ENCODE peak calls at places on chromosomes 13 and 19, in eight cellular contexts. One of them, this sample, is unnamed.

GRCh38 chr13:112849500-112849899 is 119.5 kb upstream of the MCF2L start:
- DNase-seq in Ammon's horn: peak
- DNase-seq in caudate nucleus: no peak
- DNase-seq in stimulated activated naive CD8-positive, alpha-beta T cell treated with anti-CD3 and anti-CD28 coated beads, Interleukin-15, Interleukin-2, amounts not matched to agents 100 U/mL and 50 U/mL, for 24 hours: no peak
- DNase-seq in activated CD8-positive, alpha-beta memory T cell treated with anti-CD3 and anti-CD28 coated beads, Interleukin-2, amount 50 U/mL, for 48 hours: no peak
- DNase-seq in heart right ventricle: no peak
- DNase-seq in activated T-cell treated with anti-CD3 and anti-CD28 coated beads for 1 hour: no peak
- DNase-seq in MCF 10A: peak
- DNase-seq in this sample: no peak

GRCh38 chr13:18952225-18953016 is 229.2 kb downstream of the TUBA3C start:
- DNase-seq in caudate nucleus: no peak
- DNase-seq in Ammon's horn: no peak
- DNase-seq in activated T-cell treated with anti-CD3 and anti-CD28 coated beads for 1 hour: no peak
- DNase-seq in heart right ventricle: no peak
- DNase-seq in activated CD8-positive, alpha-beta memory T cell treated with anti-CD3 and anti-CD28 coated beads, Interleukin-2, amount 50 U/mL, for 48 hours: no peak
- DNase-seq in MCF 10A: no peak
- DNase-seq in stimulated activated naive CD8-positive, alpha-beta T cell treated with anti-CD3 and anti-CD28 coated beads, Interleukin-15, Interleukin-2, amounts not matched to agents 100 U/mL and 50 U/mL, for 24 hours: no peak
- DNase-seq in this sample: no peak

GRCh38 chr19:42153606-42154405 is 21.6 kb upstream of the POU2F2 start:
- DNase-seq in Ammon's horn: no peak
- DNase-seq in stimulated activated naive CD8-positive, alpha-beta T cell treated with anti-CD3 and anti-CD28 coated beads, Interleukin-15, Interleukin-2, amounts not matched to agents 100 U/mL and 50 U/mL, for 24 hours: no peak
- DNase-seq in activated T-cell treated with anti-CD3 and anti-CD28 coated beads for 1 hour: no peak
- DNase-seq in MCF 10A: no peak
- DNase-seq in heart right ventricle: no peak
- DNase-seq in caudate nucleus: no peak
- DNase-seq in activated CD8-positive, alpha-beta memory T cell treated with anti-CD3 and anti-CD28 coated beads, Interleukin-2, amount 50 U/mL, for 48 hours: no peak
- DNase-seq in this sample: no peak

GRCh38 chr13:29935309-29935981 is 85.0 kb upstream of the UBL3 start:
- DNase-seq in Ammon's horn: peak
- DNase-seq in activated CD8-positive, alpha-beta memory T cell treated with anti-CD3 and anti-CD28 coated beads, Interleukin-2, amount 50 U/mL, for 48 hours: peak
- DNase-seq in caudate nucleus: peak
- DNase-seq in MCF 10A: no peak
- DNase-seq in stimulated activated naive CD8-positive, alpha-beta T cell treated with anti-CD3 and anti-CD28 coated beads, Interleukin-15, Interleukin-2, amounts not matched to agents 100 U/mL and 50 U/mL, for 24 hours: peak
- DNase-seq in activated T-cell treated with anti-CD3 and anti-CD28 coated beads for 1 hour: peak
- DNase-seq in heart right ventricle: no peak
- DNase-seq in this sample: peak

GRCh38 chr13:73173160-73173905 is 114.5 kb downstream of the KLF5 start:
- DNase-seq in stimulated activated naive CD8-positive, alpha-beta T cell treated with anti-CD3 and anti-CD28 coated beads, Interleukin-15, Interleukin-2, amounts not matched to agents 100 U/mL and 50 U/mL, for 24 hours: no peak
- DNase-seq in Ammon's horn: peak
- DNase-seq in MCF 10A: no peak
- DNase-seq in heart right ventricle: no peak
- DNase-seq in activated T-cell treated with anti-CD3 and anti-CD28 coated beads for 1 hour: no peak
- DNase-seq in caudate nucleus: no peak
- DNase-seq in activated CD8-positive, alpha-beta memory T cell treated with anti-CD3 and anti-CD28 coated beads, Interleukin-2, amount 50 U/mL, for 48 hours: no peak
- DNase-seq in this sample: no peak

GRCh38 chr13:71968025-71968424 is 101.0 kb upstream of the DACH1 start:
- DNase-seq in activated T-cell treated with anti-CD3 and anti-CD28 coated beads for 1 hour: no peak
- DNase-seq in heart right ventricle: no peak
- DNase-seq in Ammon's horn: no peak
- DNase-seq in caudate nucleus: no peak
- DNase-seq in stimulated activated naive CD8-positive, alpha-beta T cell treated with anti-CD3 and anti-CD28 coated beads, Interleukin-15, Interleukin-2, amounts not matched to agents 100 U/mL and 50 U/mL, for 24 hours: no peak
- DNase-seq in activated CD8-positive, alpha-beta memory T cell treated with anti-CD3 and anti-CD28 coated beads, Interleukin-2, amount 50 U/mL, for 48 hours: no peak
- DNase-seq in MCF 10A: no peak
- DNase-seq in this sample: no peak

GRCh38 chr13:34826432-34826831 is 115.6 kb upstream of the NBEA start:
- DNase-seq in Ammon's horn: no peak
- DNase-seq in activated CD8-positive, alpha-beta memory T cell treated with anti-CD3 and anti-CD28 coated beads, Interleukin-2, amount 50 U/mL, for 48 hours: no peak
- DNase-seq in caudate nucleus: no peak
- DNase-seq in activated T-cell treated with anti-CD3 and anti-CD28 coated beads for 1 hour: no peak
- DNase-seq in stimulated activated naive CD8-positive, alpha-beta T cell treated with anti-CD3 and anti-CD28 coated beads, Interleukin-15, Interleukin-2, amounts not matched to agents 100 U/mL and 50 U/mL, for 24 hours: no peak
- DNase-seq in MCF 10A: peak
- DNase-seq in heart right ventricle: no peak
- DNase-seq in this sample: no peak

GRCh38 chr13:51778407-51778806 is 25.6 kb downstream of the DHRS12 start:
- DNase-seq in caudate nucleus: no peak
- DNase-seq in activated CD8-positive, alpha-beta memory T cell treated with anti-CD3 and anti-CD28 coated beads, Interleukin-2, amount 50 U/mL, for 48 hours: no peak
- DNase-seq in activated T-cell treated with anti-CD3 and anti-CD28 coated beads for 1 hour: no peak
- DNase-seq in heart right ventricle: no peak
- DNase-seq in Ammon's horn: peak
- DNase-seq in stimulated activated naive CD8-positive, alpha-beta T cell treated with anti-CD3 and anti-CD28 coated beads, Interleukin-15, Interleukin-2, amounts not matched to agents 100 U/mL and 50 U/mL, for 24 hours: no peak
- DNase-seq in MCF 10A: no peak
- DNase-seq in this sample: no peak

GRCh38 chr19:3655402-3656072 is 28.9 kb upstream of the CACTIN start:
- DNase-seq in caudate nucleus: peak
- DNase-seq in MCF 10A: peak
- DNase-seq in stimulated activated naive CD8-positive, alpha-beta T cell treated with anti-CD3 and anti-CD28 coated beads, Interleukin-15, Interleukin-2, amounts not matched to agents 100 U/mL and 50 U/mL, for 24 hours: no peak
- DNase-seq in Ammon's horn: peak
- DNase-seq in activated T-cell treated with anti-CD3 and anti-CD28 coated beads for 1 hour: no peak
- DNase-seq in activated CD8-positive, alpha-beta memory T cell treated with anti-CD3 and anti-CD28 coated beads, Interleukin-2, amount 50 U/mL, for 48 hours: no peak
- DNase-seq in heart right ventricle: no peak
- DNase-seq in this sample: no peak

GRCh38 chr19:35135389-35135909 is 590 bp upstream of the LGI4 start:
- DNase-seq in Ammon's horn: peak
- DNase-seq in caudate nucleus: peak
- DNase-seq in heart right ventricle: peak
- DNase-seq in activated T-cell treated with anti-CD3 and anti-CD28 coated beads for 1 hour: peak
- DNase-seq in MCF 10A: peak
- DNase-seq in activated CD8-positive, alpha-beta memory T cell treated with anti-CD3 and anti-CD28 coated beads, Interleukin-2, amount 50 U/mL, for 48 hours: peak
- DNase-seq in stimulated activated naive CD8-positive, alpha-beta T cell treated with anti-CD3 and anti-CD28 coated beads, Interleukin-15, Interleukin-2, amounts not matched to agents 100 U/mL and 50 U/mL, for 24 hours: peak
- DNase-seq in this sample: peak

GRCh38 chr19:54606891-54607781 is 13.7 kb downstream of the LILRA1 start:
- DNase-seq in MCF 10A: no peak
- DNase-seq in heart right ventricle: no peak
- DNase-seq in caudate nucleus: no peak
- DNase-seq in activated T-cell treated with anti-CD3 and anti-CD28 coated beads for 1 hour: no peak
- DNase-seq in stimulated activated naive CD8-positive, alpha-beta T cell treated with anti-CD3 and anti-CD28 coated beads, Interleukin-15, Interleukin-2, amounts not matched to agents 100 U/mL and 50 U/mL, for 24 hours: no peak
- DNase-seq in Ammon's horn: peak
- DNase-seq in activated CD8-positive, alpha-beta memory T cell treated with anti-CD3 and anti-CD28 coated beads, Interleukin-2, amount 50 U/mL, for 48 hours: no peak
- DNase-seq in this sample: no peak

GRCh38 chr13:75771818-75772217 is 135.7 kb downstream of the LMO7 start:
- DNase-seq in stimulated activated naive CD8-positive, alpha-beta T cell treated with anti-CD3 and anti-CD28 coated beads, Interleukin-15, Interleukin-2, amounts not matched to agents 100 U/mL and 50 U/mL, for 24 hours: no peak
- DNase-seq in heart right ventricle: no peak
- DNase-seq in caudate nucleus: no peak
- DNase-seq in activated CD8-positive, alpha-beta memory T cell treated with anti-CD3 and anti-CD28 coated beads, Interleukin-2, amount 50 U/mL, for 48 hours: no peak
- DNase-seq in activated T-cell treated with anti-CD3 and anti-CD28 coated beads for 1 hour: no peak
- DNase-seq in MCF 10A: peak
- DNase-seq in Ammon's horn: no peak
- DNase-seq in this sample: no peak

GRCh38 chr13:69213331-69213850 is 894.2 kb upstream of the ATXN8OS start:
- DNase-seq in caudate nucleus: no peak
- DNase-seq in heart right ventricle: no peak
- DNase-seq in stimulated activated naive CD8-positive, alpha-beta T cell treated with anti-CD3 and anti-CD28 coated beads, Interleukin-15, Interleukin-2, amounts not matched to agents 100 U/mL and 50 U/mL, for 24 hours: no peak
- DNase-seq in MCF 10A: no peak
- DNase-seq in activated CD8-positive, alpha-beta memory T cell treated with anti-CD3 and anti-CD28 coated beads, Interleukin-2, amount 50 U/mL, for 48 hours: no peak
- DNase-seq in Ammon's horn: no peak
- DNase-seq in activated T-cell treated with anti-CD3 and anti-CD28 coated beads for 1 hour: no peak
- DNase-seq in this sample: no peak

GRCh38 chr19:13459351-13459750 is 46.9 kb downstream of the CACNA1A start:
- DNase-seq in heart right ventricle: no peak
- DNase-seq in activated T-cell treated with anti-CD3 and anti-CD28 coated beads for 1 hour: no peak
- DNase-seq in activated CD8-positive, alpha-beta memory T cell treated with anti-CD3 and anti-CD28 coated beads, Interleukin-2, amount 50 U/mL, for 48 hours: no peak
- DNase-seq in stimulated activated naive CD8-positive, alpha-beta T cell treated with anti-CD3 and anti-CD28 coated beads, Interleukin-15, Interleukin-2, amounts not matched to agents 100 U/mL and 50 U/mL, for 24 hours: no peak
- DNase-seq in MCF 10A: no peak
- DNase-seq in caudate nucleus: peak
- DNase-seq in Ammon's horn: peak
- DNase-seq in this sample: no peak

GRCh38 chr13:105573134-105573533 is 962.3 kb downstream of the EFNB2 start:
- DNase-seq in activated CD8-positive, alpha-beta memory T cell treated with anti-CD3 and anti-CD28 coated beads, Interleukin-2, amount 50 U/mL, for 48 hours: no peak
- DNase-seq in caudate nucleus: no peak
- DNase-seq in MCF 10A: peak
- DNase-seq in Ammon's horn: no peak
- DNase-seq in activated T-cell treated with anti-CD3 and anti-CD28 coated beads for 1 hour: no peak
- DNase-seq in heart right ventricle: no peak
- DNase-seq in stimulated activated naive CD8-positive, alpha-beta T cell treated with anti-CD3 and anti-CD28 coated beads, Interleukin-15, Interleukin-2, amounts not matched to agents 100 U/mL and 50 U/mL, for 24 hours: no peak
- DNase-seq in this sample: no peak

GRCh38 chr13:102484329-102484728 is 82.5 kb upstream of the FGF14 start:
- DNase-seq in activated T-cell treated with anti-CD3 and anti-CD28 coated beads for 1 hour: no peak
- DNase-seq in Ammon's horn: no peak
- DNase-seq in activated CD8-positive, alpha-beta memory T cell treated with anti-CD3 and anti-CD28 coated beads, Interleukin-2, amount 50 U/mL, for 48 hours: no peak
- DNase-seq in heart right ventricle: no peak
- DNase-seq in stimulated activated naive CD8-positive, alpha-beta T cell treated with anti-CD3 and anti-CD28 coated beads, Interleukin-15, Interleukin-2, amounts not matched to agents 100 U/mL and 50 U/mL, for 24 hours: no peak
- DNase-seq in caudate nucleus: no peak
- DNase-seq in MCF 10A: peak
- DNase-seq in this sample: no peak

GRCh38 chr13:50701469-50701868 is 142.0 kb downstream of the DLEU7 start:
- DNase-seq in MCF 10A: no peak
- DNase-seq in Ammon's horn: no peak
- DNase-seq in activated T-cell treated with anti-CD3 and anti-CD28 coated beads for 1 hour: no peak
- DNase-seq in activated CD8-positive, alpha-beta memory T cell treated with anti-CD3 and anti-CD28 coated beads, Interleukin-2, amount 50 U/mL, for 48 hours: no peak
- DNase-seq in caudate nucleus: no peak
- DNase-seq in stimulated activated naive CD8-positive, alpha-beta T cell treated with anti-CD3 and anti-CD28 coated beads, Interleukin-15, Interleukin-2, amounts not matched to agents 100 U/mL and 50 U/mL, for 24 hours: no peak
- DNase-seq in heart right ventricle: no peak
- DNase-seq in this sample: no peak

GRCh38 chr13:51822106-51822840 is 18.3 kb upstream of the DHRS12 start:
- DNase-seq in Ammon's horn: no peak
- DNase-seq in stimulated activated naive CD8-positive, alpha-beta T cell treated with anti-CD3 and anti-CD28 coated beads, Interleukin-15, Interleukin-2, amounts not matched to agents 100 U/mL and 50 U/mL, for 24 hours: no peak
- DNase-seq in heart right ventricle: no peak
- DNase-seq in activated T-cell treated with anti-CD3 and anti-CD28 coated beads for 1 hour: no peak
- DNase-seq in caudate nucleus: no peak
- DNase-seq in activated CD8-positive, alpha-beta memory T cell treated with anti-CD3 and anti-CD28 coated beads, Interleukin-2, amount 50 U/mL, for 48 hours: no peak
- DNase-seq in MCF 10A: no peak
- DNase-seq in this sample: no peak

GRCh38 chr13:51856998-51857397 is 4.8 kb upstream of the CCDC70 start:
- DNase-seq in MCF 10A: no peak
- DNase-seq in heart right ventricle: no peak
- DNase-seq in Ammon's horn: no peak
- DNase-seq in activated CD8-positive, alpha-beta memory T cell treated with anti-CD3 and anti-CD28 coated beads, Interleukin-2, amount 50 U/mL, for 48 hours: no peak
- DNase-seq in activated T-cell treated with anti-CD3 and anti-CD28 coated beads for 1 hour: no peak
- DNase-seq in caudate nucleus: no peak
- DNase-seq in stimulated activated naive CD8-positive, alpha-beta T cell treated with anti-CD3 and anti-CD28 coated beads, Interleukin-15, Interleukin-2, amounts not matched to agents 100 U/mL and 50 U/mL, for 24 hours: no peak
- DNase-seq in this sample: no peak

GRCh38 chr13:67951431-67951830 is 721.3 kb upstream of the PCDH9 start:
- DNase-seq in caudate nucleus: no peak
- DNase-seq in Ammon's horn: no peak
- DNase-seq in MCF 10A: no peak
- DNase-seq in activated T-cell treated with anti-CD3 and anti-CD28 coated beads for 1 hour: no peak
- DNase-seq in heart right ventricle: no peak
- DNase-seq in activated CD8-positive, alpha-beta memory T cell treated with anti-CD3 and anti-CD28 coated beads, Interleukin-2, amount 50 U/mL, for 48 hours: no peak
- DNase-seq in stimulated activated naive CD8-positive, alpha-beta T cell treated with anti-CD3 and anti-CD28 coated beads, Interleukin-15, Interleukin-2, amounts not matched to agents 100 U/mL and 50 U/mL, for 24 hours: no peak
- DNase-seq in this sample: no peak

GRCh38 chr13:98467263-98467985 is 109.5 kb downstream of the STK24 start:
- DNase-seq in MCF 10A: no peak
- DNase-seq in stimulated activated naive CD8-positive, alpha-beta T cell treated with anti-CD3 and anti-CD28 coated beads, Interleukin-15, Interleukin-2, amounts not matched to agents 100 U/mL and 50 U/mL, for 24 hours: no peak
- DNase-seq in activated T-cell treated with anti-CD3 and anti-CD28 coated beads for 1 hour: no peak
- DNase-seq in heart right ventricle: no peak
- DNase-seq in activated CD8-positive, alpha-beta memory T cell treated with anti-CD3 and anti-CD28 coated beads, Interleukin-2, amount 50 U/mL, for 48 hours: no peak
- DNase-seq in caudate nucleus: no peak
- DNase-seq in Ammon's horn: no peak
- DNase-seq in this sample: no peak

GRCh38 chr19:30480097-30480496 is 107.9 kb downstream of the ZNF536 start:
- DNase-seq in heart right ventricle: no peak
- DNase-seq in stimulated activated naive CD8-positive, alpha-beta T cell treated with anti-CD3 and anti-CD28 coated beads, Interleukin-15, Interleukin-2, amounts not matched to agents 100 U/mL and 50 U/mL, for 24 hours: no peak
- DNase-seq in MCF 10A: no peak
- DNase-seq in activated CD8-positive, alpha-beta memory T cell treated with anti-CD3 and anti-CD28 coated beads, Interleukin-2, amount 50 U/mL, for 48 hours: no peak
- DNase-seq in caudate nucleus: no peak
- DNase-seq in activated T-cell treated with anti-CD3 and anti-CD28 coated beads for 1 hour: no peak
- DNase-seq in Ammon's horn: no peak
- DNase-seq in this sample: no peak

GRCh38 chr19:8352134-8352827 is 9.2 kb upstream of the KANK3 start:
- DNase-seq in activated T-cell treated with anti-CD3 and anti-CD28 coated beads for 1 hour: no peak
- DNase-seq in activated CD8-positive, alpha-beta memory T cell treated with anti-CD3 and anti-CD28 coated beads, Interleukin-2, amount 50 U/mL, for 48 hours: no peak
- DNase-seq in stimulated activated naive CD8-positive, alpha-beta T cell treated with anti-CD3 and anti-CD28 coated beads, Interleukin-15, Interleukin-2, amounts not matched to agents 100 U/mL and 50 U/mL, for 24 hours: no peak
- DNase-seq in caudate nucleus: no peak
- DNase-seq in heart right ventricle: no peak
- DNase-seq in Ammon's horn: no peak
- DNase-seq in MCF 10A: no peak
- DNase-seq in this sample: no peak

GRCh38 chr13:48761256-48761655 is 107.5 kb downstream of the CYSLTR2 start:
- DNase-seq in activated CD8-positive, alpha-beta memory T cell treated with anti-CD3 and anti-CD28 coated beads, Interleukin-2, amount 50 U/mL, for 48 hours: no peak
- DNase-seq in Ammon's horn: no peak
- DNase-seq in heart right ventricle: no peak
- DNase-seq in caudate nucleus: no peak
- DNase-seq in stimulated activated naive CD8-positive, alpha-beta T cell treated with anti-CD3 and anti-CD28 coated beads, Interleukin-15, Interleukin-2, amounts not matched to agents 100 U/mL and 50 U/mL, for 24 hours: no peak
- DNase-seq in MCF 10A: no peak
- DNase-seq in activated T-cell treated with anti-CD3 and anti-CD28 coated beads for 1 hour: no peak
- DNase-seq in this sample: no peak

GRCh38 chr19:610071-610800 is 20.6 kb downstream of the HCN2 start:
- DNase-seq in heart right ventricle: no peak
- DNase-seq in activated CD8-positive, alpha-beta memory T cell treated with anti-CD3 and anti-CD28 coated beads, Interleukin-2, amount 50 U/mL, for 48 hours: peak
- DNase-seq in activated T-cell treated with anti-CD3 and anti-CD28 coated beads for 1 hour: peak
- DNase-seq in stimulated activated naive CD8-positive, alpha-beta T cell treated with anti-CD3 and anti-CD28 coated beads, Interleukin-15, Interleukin-2, amounts not matched to agents 100 U/mL and 50 U/mL, for 24 hours: peak
- DNase-seq in caudate nucleus: no peak
- DNase-seq in MCF 10A: no peak
- DNase-seq in Ammon's horn: no peak
- DNase-seq in this sample: no peak

GRCh38 chr13:57629391-57629804 is 2.1 kb upstream of the PCDH17 start:
- DNase-seq in heart right ventricle: peak
- DNase-seq in Ammon's horn: peak
- DNase-seq in MCF 10A: no peak
- DNase-seq in activated CD8-positive, alpha-beta memory T cell treated with anti-CD3 and anti-CD28 coated beads, Interleukin-2, amount 50 U/mL, for 48 hours: no peak
- DNase-seq in activated T-cell treated with anti-CD3 and anti-CD28 coated beads for 1 hour: no peak
- DNase-seq in caudate nucleus: peak
- DNase-seq in stimulated activated naive CD8-positive, alpha-beta T cell treated with anti-CD3 and anti-CD28 coated beads, Interleukin-15, Interleukin-2, amounts not matched to agents 100 U/mL and 50 U/mL, for 24 hours: no peak
- DNase-seq in this sample: no peak

GRCh38 chr13:28493740-28494536 is 990 bp downstream of the FLT1 start:
- DNase-seq in activated CD8-positive, alpha-beta memory T cell treated with anti-CD3 and anti-CD28 coated beads, Interleukin-2, amount 50 U/mL, for 48 hours: peak
- DNase-seq in activated T-cell treated with anti-CD3 and anti-CD28 coated beads for 1 hour: no peak
- DNase-seq in heart right ventricle: peak
- DNase-seq in stimulated activated naive CD8-positive, alpha-beta T cell treated with anti-CD3 and anti-CD28 coated beads, Interleukin-15, Interleukin-2, amounts not matched to agents 100 U/mL and 50 U/mL, for 24 hours: peak
- DNase-seq in Ammon's horn: no peak
- DNase-seq in MCF 10A: no peak
- DNase-seq in caudate nucleus: no peak
- DNase-seq in this sample: no peak

GRCh38 chr13:67117010-67117550 is 113.1 kb downstream of the PCDH9 start:
- DNase-seq in stimulated activated naive CD8-positive, alpha-beta T cell treated with anti-CD3 and anti-CD28 coated beads, Interleukin-15, Interleukin-2, amounts not matched to agents 100 U/mL and 50 U/mL, for 24 hours: no peak
- DNase-seq in caudate nucleus: no peak
- DNase-seq in Ammon's horn: peak
- DNase-seq in MCF 10A: no peak
- DNase-seq in heart right ventricle: no peak
- DNase-seq in activated T-cell treated with anti-CD3 and anti-CD28 coated beads for 1 hour: no peak
- DNase-seq in activated CD8-positive, alpha-beta memory T cell treated with anti-CD3 and anti-CD28 coated beads, Interleukin-2, amount 50 U/mL, for 48 hours: no peak
- DNase-seq in this sample: no peak

GRCh38 chr13:19587635-19588300 is 26.4 kb upstream of the TPTE2 start:
- DNase-seq in caudate nucleus: no peak
- DNase-seq in activated T-cell treated with anti-CD3 and anti-CD28 coated beads for 1 hour: no peak
- DNase-seq in activated CD8-positive, alpha-beta memory T cell treated with anti-CD3 and anti-CD28 coated beads, Interleukin-2, amount 50 U/mL, for 48 hours: no peak
- DNase-seq in heart right ventricle: no peak
- DNase-seq in MCF 10A: peak
- DNase-seq in stimulated activated naive CD8-positive, alpha-beta T cell treated with anti-CD3 and anti-CD28 coated beads, Interleukin-15, Interleukin-2, amounts not matched to agents 100 U/mL and 50 U/mL, for 24 hours: peak
- DNase-seq in Ammon's horn: peak
- DNase-seq in this sample: no peak

This sample was measured in CD4-positive, alpha-beta T cell.